ENCODE peak calls at places on chromosomes 6 and 20, in four cellular contexts. R is MM.1S, L is ACHN, I is fibroblast of pulmonary artery. G is an unnamed sample.

GRCh38 chr20:59966428-59966827 is 8.2 kb downstream of the CDH26 start:
- DNase-seq in L (no peak), R (no peak), I (no peak), G (no peak)

GRCh38 chr20:47258745-47259695 is 97.5 kb downstream of the ZMYND8 start:
- DNase-seq in R (no peak), L (no peak), I (peak; percentile 81), G (peak; percentile 46)

GRCh38 chr6:101931766-101932165 is 538.3 kb downstream of the GRIK2 start:
- DNase-seq in L (no peak), I (peak; percentile 24), R (no peak), G (no peak)

GRCh38 chr20:1860446-1860845 is 34.8 kb upstream of the SIRPA start:
- DNase-seq in I (peak; percentile 78), L (no peak), R (no peak), G (no peak)

GRCh38 chr20:3106658-3107463 is 22.3 kb upstream of the AVP start:
- DNase-seq in L (no peak), I (no peak), R (no peak), G (no peak)

GRCh38 chr20:8454137-8454712 is 322.2 kb downstream of the PLCB1 start:
- DNase-seq in I (peak; percentile 95), L (peak; percentile 35), R (no peak), G (peak; percentile 53)

GRCh38 chr6:160929831-160930230 is 61.7 kb upstream of the MAP3K4 start:
- DNase-seq in R (no peak), I (no peak), L (no peak), G (no peak)

GRCh38 chr6:82995066-82995465 is 70.6 kb downstream of the UBE3D start:
- DNase-seq in L (no peak), I (no peak), R (peak; percentile 64), G (no peak)